ENCODE peak calls at places on chromosomes 4 and X, in four cellular contexts. O, B, S and E are unnamed samples.

GRCh38 chr4:147782087-147782781 is 50.3 kb downstream of the ARHGAP10 start:
- DNase-seq in O (peak), B (no peak), S (no peak), E (no peak)

GRCh38 chr4:110224812-110225211 is 26.4 kb upstream of the ELOVL6 start:
- DNase-seq in S (no peak), B (no peak), O (no peak), E (no peak)

GRCh38 chrX:72346306-72346949 is 40.7 kb upstream of the CITED1 start:
- DNase-seq in B (no peak), O (no peak), S (no peak), E (no peak)

GRCh38 chrX:14489437-14489836 is 39.9 kb upstream of the GLRA2 start:
- DNase-seq in O (no peak), B (no peak), S (no peak), E (no peak)

GRCh38 chr4:56298210-56298609 is 89.1 kb downstream of the AASDH start:
- DNase-seq in S (no peak), O (no peak), B (no peak), E (no peak)

GRCh38 chr4:8891255-8891645 is 19.6 kb upstream of the HMX1 start:
- DNase-seq in O (no peak), S (no peak), B (no peak), E (no peak)

GRCh38 chr4:135269125-135269772 is 1067.7 kb upstream of the PABPC4L start:
- DNase-seq in O (no peak), B (no peak), S (no peak), E (no peak)

GRCh38 chr4:124804584-124804983 is 92.1 kb upstream of the ANKRD50 start:
- DNase-seq in B (no peak), O (peak), S (no peak), E (no peak)

GRCh38 chr4:16598241-16599224 is 299.9 kb downstream of the LDB2 start:
- DNase-seq in B (no peak), S (no peak), O (peak), E (no peak)

GRCh38 chr4:68359508-68359907 is 9.6 kb upstream of the YTHDC1 start:
- DNase-seq in O (no peak), B (no peak), S (no peak), E (no peak)

GRCh38 chrX:86946569-86946968 is 571.0 kb upstream of the KLHL4 start:
- DNase-seq in B (no peak), S (peak), O (peak), E (no peak)

GRCh38 chr4:55373461-55373860 is 22.3 kb upstream of the TMEM165 start:
- DNase-seq in O (no peak), B (no peak), S (no peak), E (no peak)

GRCh38 chrX:10676239-10676971 is 56.0 kb upstream of the MID1 start:
- DNase-seq in S (no peak), B (no peak), O (no peak), E (peak)

GRCh38 chrX:47179928-47180255 is 13.7 kb upstream of the UBA1 start:
- DNase-seq in O (no peak), S (no peak), B (no peak), E (no peak)

GRCh38 chrX:9614016-9614415 is 149.2 kb downstream of the TBL1X start:
- DNase-seq in S (no peak), O (peak), B (no peak), E (no peak)

GRCh38 chrX:46653482-46653881 is 79.9 kb downstream of the CHST7 start:
- DNase-seq in O (no peak), S (no peak), B (no peak), E (no peak)

GRCh38 chrX:55907968-55908607 is 190.5 kb downstream of the RRAGB start:
- DNase-seq in B (peak), O (peak), S (peak), E (no peak)

GRCh38 chr4:128256539-128256938 is 31.1 kb downstream of the PGRMC2 start:
- DNase-seq in S (no peak), O (no peak), B (no peak), E (no peak)

GRCh38 chr4:95507147-95507546 is 41.6 kb downstream of the UNC5C start:
- DNase-seq in O (no peak), S (no peak), B (no peak), E (no peak)

GRCh38 chrX:41381685-41382084 is 47.7 kb downstream of the DDX3X start:
- DNase-seq in B (no peak), O (peak), S (no peak), E (no peak)

GRCh38 chr4:162560073-162560472 is 396.3 kb upstream of the FSTL5 start:
- DNase-seq in S (no peak), O (no peak), B (no peak), E (no peak)

GRCh38 chr4:8185930-8186329 is 13.2 kb upstream of the SH3TC1 start:
- DNase-seq in S (no peak), B (no peak), O (peak), E (no peak)

GRCh38 chrX:153443476-153444332 is 2.2 kb downstream of the TREX2 start:
- DNase-seq in O (no peak), S (no peak), B (no peak), E (no peak)

GRCh38 chrX:15594371-15594770 is 6.4 kb downstream of the ACE2 start:
- DNase-seq in B (no peak), O (no peak), S (no peak), E (no peak)

GRCh38 chr4:108113229-108113628 is 55.5 kb downstream of the LEF1 start:
- DNase-seq in B (no peak), O (peak), S (no peak), E (no peak)

GRCh38 chr4:168651374-168651773 is 154.5 kb downstream of the PALLD start:
- DNase-seq in O (no peak), S (no peak), B (no peak), E (no peak)

GRCh38 chrX:72038016-72038415 is 93.7 kb downstream of the RTL5 start:
- DNase-seq in S (no peak), O (no peak), B (no peak), E (no peak)

GRCh38 chr4:102625232-102625930 is 124.2 kb downstream of the NFKB1 start:
- DNase-seq in B (no peak), O (peak), S (peak), E (no peak)

GRCh38 chr4:24799196-24799543 is 3.8 kb downstream of the SOD3 start:
- DNase-seq in O (no peak), B (no peak), S (no peak), E (no peak)

GRCh38 chr4:120922390-120923200 is at the start of gene PRDM5:
- DNase-seq in O (peak), B (no peak), S (peak), E (no peak)

GRCh38 chr4:70277121-70277520 is 34.7 kb downstream of the CSN3 start:
- DNase-seq in B (no peak), O (no peak), S (no peak), E (no peak)

GRCh38 chrX:80808160-80808735 is 1.4 kb downstream of the BRWD3 start:
- DNase-seq in B (peak), S (peak), O (peak), E (peak)

GRCh38 chr4:5930456-5930855 is 37.6 kb upstream of the CRMP1 start:
- DNase-seq in S (no peak), B (no peak), O (no peak), E (no peak)

GRCh38 chr4:165600959-165601674 is 222.3 kb downstream of the CPE start:
- DNase-seq in S (no peak), O (no peak), B (no peak), E (no peak)

GRCh38 chrX:119015407-119016242 is 41.2 kb downstream of the LONRF3 start:
- DNase-seq in B (no peak), S (peak), O (peak), E (no peak)

GRCh38 chr4:55725057-55725456 is 89.0 kb upstream of the NMU start:
- DNase-seq in O (no peak), B (no peak), S (no peak), E (no peak)

GRCh38 chr4:45732161-45732560 is 391.7 kb downstream of the GABRG1 start:
- DNase-seq in O (no peak), B (no peak), S (no peak), E (no peak)

GRCh38 chrX:39693298-39693697 is 404.5 kb downstream of the BCOR start:
- DNase-seq in O (no peak), S (no peak), B (no peak), E (no peak)